ENCODE peak calls at places on chromosomes 3 and 15, in seven cellular contexts. One of them, this sample, is unnamed. For H3K9me3, the result is how much of the 10 kb centered on the place peaks cover.

GRCh38 chr3:159775372-159775961 is 213.2 kb upstream of the IL12A start:
- DNase-seq in pancreas: no peak
- DNase-seq in heart right ventricle: peak
- DNase-seq in SJSA1: peak
- DNase-seq in heart left ventricle: no peak
- DNase-seq in colonic mucosa: no peak
- DNase-seq in CD4-positive, alpha-beta T cell: no peak
- DNase-seq in this sample: peak

GRCh38 chr3:114319453-114319852 is 25.6 kb downstream of the TIGIT start:
- DNase-seq in pancreas: no peak
- DNase-seq in colonic mucosa: no peak
- DNase-seq in SJSA1: peak
- DNase-seq in heart left ventricle: no peak
- DNase-seq in CD4-positive, alpha-beta T cell: no peak
- DNase-seq in heart right ventricle: no peak
- DNase-seq in this sample: no peak

GRCh38 chr3:173396191-173397041 is 1.1 kb upstream of the NLGN1 start:
- DNase-seq in heart right ventricle: no peak
- DNase-seq in SJSA1: peak
- DNase-seq in colonic mucosa: peak
- DNase-seq in pancreas: no peak
- DNase-seq in CD4-positive, alpha-beta T cell: no peak
- DNase-seq in heart left ventricle: no peak
- DNase-seq in this sample: no peak

GRCh38 chr3:8738639-8739038 is 5.0 kb downstream of the CAV3 start:
- DNase-seq in heart right ventricle: no peak
- DNase-seq in SJSA1: no peak
- DNase-seq in heart left ventricle: no peak
- DNase-seq in colonic mucosa: no peak
- DNase-seq in CD4-positive, alpha-beta T cell: no peak
- DNase-seq in pancreas: no peak
- DNase-seq in this sample: no peak

GRCh38 chr3:123377173-123377740 is 71.6 kb downstream of the ADCY5 start:
- DNase-seq in heart left ventricle: no peak
- DNase-seq in colonic mucosa: no peak
- DNase-seq in SJSA1: no peak
- DNase-seq in CD4-positive, alpha-beta T cell: no peak
- DNase-seq in pancreas: no peak
- DNase-seq in heart right ventricle: no peak
- DNase-seq in this sample: no peak

GRCh38 chr3:151316267-151316991 is at the start of gene GPR87:
- DNase-seq in colonic mucosa: no peak
- DNase-seq in SJSA1: peak
- DNase-seq in heart right ventricle: no peak
- DNase-seq in CD4-positive, alpha-beta T cell: no peak
- DNase-seq in heart left ventricle: no peak
- DNase-seq in pancreas: no peak
- DNase-seq in this sample: no peak

GRCh38 chr3:8780279-8780678 is 10.9 kb upstream of the OXTR start:
- DNase-seq in heart right ventricle: no peak
- DNase-seq in heart left ventricle: no peak
- DNase-seq in SJSA1: no peak
- DNase-seq in pancreas: no peak
- DNase-seq in CD4-positive, alpha-beta T cell: no peak
- DNase-seq in colonic mucosa: no peak
- DNase-seq in this sample: no peak

GRCh38 chr15:90059208-90059985 is 42.9 kb downstream of the IDH2 start:
- DNase-seq in heart left ventricle: peak
- DNase-seq in SJSA1: no peak
- DNase-seq in colonic mucosa: peak
- DNase-seq in heart right ventricle: peak
- DNase-seq in CD4-positive, alpha-beta T cell: peak
- DNase-seq in pancreas: peak
- DNase-seq in this sample: peak

GRCh38 chr3:45064512-45065372 is 38.6 kb downstream of the CLEC3B start:
- DNase-seq in SJSA1: peak
- DNase-seq in heart left ventricle: no peak
- DNase-seq in heart right ventricle: peak
- DNase-seq in CD4-positive, alpha-beta T cell: no peak
- DNase-seq in pancreas: peak
- DNase-seq in colonic mucosa: peak
- DNase-seq in this sample: peak

GRCh38 chr3:4656059-4656458 is 162.9 kb downstream of the ITPR1 start:
- DNase-seq in pancreas: peak
- DNase-seq in CD4-positive, alpha-beta T cell: no peak
- DNase-seq in colonic mucosa: peak
- DNase-seq in heart left ventricle: peak
- DNase-seq in heart right ventricle: peak
- DNase-seq in SJSA1: peak
- DNase-seq in this sample: peak

GRCh38 chr3:111314146-111314873 is 227.7 kb upstream of the CD96 start:
- DNase-seq in SJSA1: no peak
- DNase-seq in pancreas: no peak
- DNase-seq in CD4-positive, alpha-beta T cell: no peak
- DNase-seq in heart right ventricle: no peak
- DNase-seq in heart left ventricle: no peak
- DNase-seq in colonic mucosa: no peak
- DNase-seq in this sample: no peak

GRCh38 chr15:78103406-78104118 is 11.2 kb downstream of the SH2D7 start:
- DNase-seq in CD4-positive, alpha-beta T cell: peak
- DNase-seq in colonic mucosa: no peak
- DNase-seq in heart left ventricle: no peak
- DNase-seq in pancreas: no peak
- DNase-seq in SJSA1: no peak
- DNase-seq in heart right ventricle: no peak
- DNase-seq in this sample: peak

GRCh38 chr3:195150194-195151118 is 120.5 kb downstream of the XXYLT1 start:
- DNase-seq in heart left ventricle: peak
- DNase-seq in heart right ventricle: peak
- DNase-seq in CD4-positive, alpha-beta T cell: peak
- DNase-seq in pancreas: peak
- DNase-seq in colonic mucosa: peak
- DNase-seq in SJSA1: peak
- DNase-seq in this sample: peak

GRCh38 chr3:126544596-126545281 is 14.0 kb downstream of the C3orf22 start:
- DNase-seq in pancreas: peak
- DNase-seq in heart left ventricle: peak
- DNase-seq in heart right ventricle: no peak
- DNase-seq in colonic mucosa: peak
- DNase-seq in SJSA1: no peak
- DNase-seq in CD4-positive, alpha-beta T cell: no peak
- DNase-seq in this sample: peak

GRCh38 chr3:134505485-134505884 is 19.6 kb downstream of the CEP63 start:
- DNase-seq in CD4-positive, alpha-beta T cell: no peak
- DNase-seq in SJSA1: no peak
- DNase-seq in colonic mucosa: no peak
- DNase-seq in heart right ventricle: no peak
- DNase-seq in heart left ventricle: no peak
- DNase-seq in pancreas: no peak
- DNase-seq in this sample: no peak
- H3K9me3 ChIP-seq in CD4-positive, alpha-beta T cell: under half
- H3K9me3 ChIP-seq in SJSA1: under half
- H3K9me3 ChIP-seq in colonic mucosa: under half
- H3K9me3 ChIP-seq in heart right ventricle: under half
- H3K9me3 ChIP-seq in heart left ventricle: under half
- H3K9me3 ChIP-seq in pancreas: under half
- H3K9me3 ChIP-seq in this sample: under half

GRCh38 chr15:46127361-46127874 is 492.6 kb downstream of the SQOR start:
- DNase-seq in heart right ventricle: no peak
- DNase-seq in colonic mucosa: no peak
- DNase-seq in SJSA1: peak
- DNase-seq in pancreas: no peak
- DNase-seq in heart left ventricle: no peak
- DNase-seq in CD4-positive, alpha-beta T cell: no peak
- DNase-seq in this sample: no peak
- H3K9me3 ChIP-seq in heart right ventricle: under half
- H3K9me3 ChIP-seq in colonic mucosa: under half
- H3K9me3 ChIP-seq in SJSA1: under half
- H3K9me3 ChIP-seq in pancreas: under half
- H3K9me3 ChIP-seq in heart left ventricle: under half
- H3K9me3 ChIP-seq in CD4-positive, alpha-beta T cell: under half
- H3K9me3 ChIP-seq in this sample: under half

GRCh38 chr15:27482344-27482743 is 511.4 kb downstream of the GABRG3 start:
- DNase-seq in CD4-positive, alpha-beta T cell: no peak
- DNase-seq in SJSA1: no peak
- DNase-seq in heart left ventricle: no peak
- DNase-seq in pancreas: no peak
- DNase-seq in colonic mucosa: no peak
- DNase-seq in heart right ventricle: no peak
- DNase-seq in this sample: no peak
- H3K9me3 ChIP-seq in CD4-positive, alpha-beta T cell: under half
- H3K9me3 ChIP-seq in SJSA1: under half
- H3K9me3 ChIP-seq in heart left ventricle: under half
- H3K9me3 ChIP-seq in pancreas: under half
- H3K9me3 ChIP-seq in colonic mucosa: under half
- H3K9me3 ChIP-seq in heart right ventricle: under half
- H3K9me3 ChIP-seq in this sample: under half

GRCh38 chr15:22240951-22241350 is 160.6 kb downstream of the OR4M2 start:
- DNase-seq in heart left ventricle: peak
- DNase-seq in pancreas: no peak
- DNase-seq in colonic mucosa: no peak
- DNase-seq in SJSA1: no peak
- DNase-seq in heart right ventricle: no peak
- DNase-seq in CD4-positive, alpha-beta T cell: no peak
- DNase-seq in this sample: no peak
- H3K9me3 ChIP-seq in heart left ventricle: under half
- H3K9me3 ChIP-seq in pancreas: under half
- H3K9me3 ChIP-seq in colonic mucosa: under half
- H3K9me3 ChIP-seq in SJSA1: under half
- H3K9me3 ChIP-seq in heart right ventricle: under half
- H3K9me3 ChIP-seq in CD4-positive, alpha-beta T cell: under half
- H3K9me3 ChIP-seq in this sample: under half

DNA sequence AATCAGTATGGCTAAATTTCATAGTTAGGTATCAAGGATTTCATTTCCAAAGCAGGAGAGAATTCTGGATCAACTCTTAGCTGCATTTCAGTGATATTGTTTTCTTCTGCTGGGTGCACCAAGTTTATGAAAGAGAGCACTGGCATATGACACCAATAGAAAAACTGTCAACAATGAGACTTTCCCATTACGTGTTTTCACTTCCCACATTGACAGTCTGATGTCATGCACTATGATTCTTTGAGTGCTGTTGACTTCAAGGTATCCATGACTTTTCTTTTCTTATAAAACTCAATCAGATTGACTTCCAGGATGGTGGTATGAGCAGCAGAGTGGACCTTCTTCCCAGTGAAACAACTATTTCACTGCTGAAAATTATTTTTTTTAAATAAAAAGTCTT is 476.1 kb downstream of the EDEM1 start:
- DNase-seq in CD4-positive, alpha-beta T cell: no peak
- DNase-seq in SJSA1: no peak
- DNase-seq in heart right ventricle: no peak
- DNase-seq in pancreas: no peak
- DNase-seq in heart left ventricle: no peak
- DNase-seq in colonic mucosa: no peak
- DNase-seq in this sample: no peak
- H3K9me3 ChIP-seq in CD4-positive, alpha-beta T cell: under half
- H3K9me3 ChIP-seq in SJSA1: under half
- H3K9me3 ChIP-seq in heart right ventricle: under half
- H3K9me3 ChIP-seq in pancreas: under half
- H3K9me3 ChIP-seq in heart left ventricle: under half
- H3K9me3 ChIP-seq in colonic mucosa: under half
- H3K9me3 ChIP-seq in this sample: under half

GRCh38 chr3:147396709-147397046 is 9.7 kb downstream of the ZIC4 start:
- DNase-seq in heart right ventricle: no peak
- DNase-seq in SJSA1: no peak
- DNase-seq in pancreas: no peak
- DNase-seq in CD4-positive, alpha-beta T cell: no peak
- DNase-seq in heart left ventricle: no peak
- DNase-seq in colonic mucosa: no peak
- DNase-seq in this sample: no peak
- H3K9me3 ChIP-seq in heart right ventricle: under half
- H3K9me3 ChIP-seq in SJSA1: under half
- H3K9me3 ChIP-seq in pancreas: under half
- H3K9me3 ChIP-seq in CD4-positive, alpha-beta T cell: under half
- H3K9me3 ChIP-seq in heart left ventricle: under half
- H3K9me3 ChIP-seq in colonic mucosa: under half
- H3K9me3 ChIP-seq in this sample: under half